ENCODE peak calls at places on chromosomes 7 and 10, in eight cellular contexts. P is esophagus squamous epithelium, U is transverse colon, S is ovary, V is NB4, M is H54, A is A549, Q is uterus. Y is an unnamed sample.

GRCh38 chr10:74177140-74177677 is 26.2 kb downstream of the ADK start:
- DNase-seq in P (no peak), Q (no peak), V (peak; percentile 56), S (no peak), U (peak; percentile 45), A (peak; percentile 27), M (peak; percentile 47), Y (peak; percentile 58)

GRCh38 chr7:84117304-84117703 is 77.3 kb downstream of the SEMA3A start:
- DNase-seq in U (no peak), Q (no peak), S (no peak), V (no peak), P (no peak), M (no peak), A (no peak), Y (no peak)

GRCh38 chr10:31549936-31550335 is 230.9 kb downstream of the ZEB1 start:
- DNase-seq in A (no peak), S (no peak), P (no peak), Q (no peak), U (no peak), M (no peak), V (no peak), Y (no peak)

GRCh38 chr10:92387289-92387940 is 96.4 kb downstream of the MARCHF5 start:
- DNase-seq in U (no peak), Q (no peak), S (no peak), P (no peak), A (peak; percentile 72), V (peak; percentile 83), M (peak; percentile 77), Y (peak; percentile 67)

GRCh38 chr7:47690902-47691558 is 109.1 kb upstream of the TNS3 start:
- DNase-seq in V (no peak), A (no peak), P (no peak), S (no peak), Q (no peak), U (no peak), M (peak; percentile 45), Y (peak; percentile 23)

GRCh38 chr7:50766106-50766505 is 16.6 kb downstream of the GRB10 start:
- DNase-seq in M (no peak), A (no peak), Q (no peak), V (no peak), P (no peak), U (no peak), S (no peak), Y (no peak)

GRCh38 chr7:70542750-70543376 is 589.1 kb upstream of the GALNT17 start:
- DNase-seq in U (peak; percentile 11), S (no peak), Q (no peak), V (no peak), P (no peak), M (no peak), A (no peak), Y (no peak)

GRCh38 chr10:43214071-43214955 is 52.6 kb downstream of the RASGEF1A start:
- DNase-seq in U (no peak), V (no peak), S (no peak), M (peak; percentile 76), P (no peak), A (no peak), Q (no peak), Y (no peak)

GRCh38 chr7:107332488-107333269 is 137.2 kb upstream of the GPR22 start:
- DNase-seq in Q (no peak), U (no peak), V (peak; percentile 54), A (no peak), P (no peak), S (no peak), M (no peak), Y (no peak)

GRCh38 chr7:142714375-142714774 is 34.9 kb upstream of the PRSS1 start:
- DNase-seq in M (no peak), S (no peak), P (no peak), V (peak; percentile 18), U (no peak), Q (no peak), A (no peak), Y (no peak)

DNA sequence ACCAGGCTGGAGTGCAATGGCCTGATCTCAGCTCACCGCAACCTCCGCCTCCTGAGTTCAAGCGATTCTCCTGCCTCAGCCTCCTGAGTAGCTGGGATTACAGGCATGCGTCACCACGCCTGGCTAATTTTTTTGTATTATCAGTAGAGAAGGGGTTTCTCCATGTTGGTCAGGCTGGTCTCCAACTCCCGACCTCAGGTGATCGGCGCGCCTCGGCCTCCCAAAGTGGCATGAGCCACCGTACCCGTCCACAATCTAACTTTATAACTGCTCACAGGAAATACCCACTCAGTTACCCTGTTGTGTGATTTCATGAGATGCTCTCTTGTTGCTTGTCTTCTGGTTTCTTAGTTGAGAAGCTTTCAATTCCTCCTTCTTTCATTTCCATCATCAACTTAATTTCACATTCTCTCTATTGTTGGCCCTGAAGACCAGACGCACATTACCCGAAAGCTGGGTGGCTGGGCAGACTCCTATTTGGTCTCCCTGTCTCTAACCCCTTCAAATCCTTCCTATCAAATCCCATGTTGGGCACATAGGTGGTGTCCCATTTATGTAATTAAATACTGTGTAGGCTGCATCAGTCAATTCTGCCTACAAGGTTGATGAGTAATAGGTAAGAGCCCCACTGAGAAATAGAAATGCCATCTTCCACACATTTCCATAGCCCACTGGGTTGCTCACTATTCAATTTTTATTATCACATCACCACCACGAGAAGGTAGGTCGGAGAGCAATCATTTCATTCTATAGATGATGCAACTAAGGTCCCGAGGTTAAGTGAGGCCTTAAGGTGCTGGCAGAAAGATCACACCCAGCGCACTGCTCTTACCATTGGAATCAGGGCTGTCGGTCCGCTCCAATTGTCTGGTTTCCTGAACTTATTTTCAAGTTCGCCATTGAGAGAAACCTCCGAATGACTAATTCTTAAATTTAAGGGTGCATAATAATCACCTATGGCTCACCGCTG is 978 bp upstream of the GSTO2 start:
- DNase-seq in S (no peak), Q (no peak), P (no peak), M (no peak), V (peak; percentile 46), U (no peak), A (no peak), Y (peak; percentile 19)
- TF ChIP-seq POLR2A in S (no peak), Q (no peak), P (no peak), M (no peak), V (no peak), U (no peak), A (no peak), Y (no peak)

GRCh38 chr7:94087664-94088352 is 83.7 kb upstream of the BET1 start:
- DNase-seq in P (no peak), S (peak; percentile 26), Q (no peak), A (peak; percentile 72), U (peak; percentile 33), M (peak; percentile 40), V (peak; percentile 68), Y (peak; percentile 45)
- TF ChIP-seq POLR2A in P (no peak), S (no peak), Q (no peak), A (no peak), U (no peak), M (no peak), V (no peak), Y (no peak)

DNA sequence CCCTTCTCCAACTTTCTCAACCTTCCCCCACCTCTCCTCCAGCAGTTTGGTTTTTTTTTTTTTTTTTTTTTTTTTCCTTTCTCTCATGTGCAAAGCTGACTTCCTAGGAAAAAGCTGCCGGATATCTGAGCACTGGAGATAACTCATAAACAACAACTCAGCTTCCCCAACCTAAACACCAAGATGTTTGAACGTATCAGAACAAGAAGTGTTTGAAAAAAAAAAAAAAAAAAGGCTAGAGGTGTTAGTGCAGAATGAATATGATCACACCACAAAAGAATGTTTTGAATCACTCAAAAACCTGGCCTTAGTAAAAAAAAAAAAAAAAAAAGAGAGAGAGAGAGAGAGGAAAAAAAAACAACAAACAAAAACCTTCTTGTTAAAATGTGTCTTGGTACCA is 11.2 kb downstream of the GATA3 start:
- DNase-seq in P (no peak), V (no peak), A (no peak), U (no peak), M (no peak), Q (no peak), S (no peak), Y (no peak)
- TF ChIP-seq POLR2A in P (no peak), V (no peak), A (no peak), U (no peak), M (no peak), Q (no peak), S (no peak), Y (no peak)

DNA sequence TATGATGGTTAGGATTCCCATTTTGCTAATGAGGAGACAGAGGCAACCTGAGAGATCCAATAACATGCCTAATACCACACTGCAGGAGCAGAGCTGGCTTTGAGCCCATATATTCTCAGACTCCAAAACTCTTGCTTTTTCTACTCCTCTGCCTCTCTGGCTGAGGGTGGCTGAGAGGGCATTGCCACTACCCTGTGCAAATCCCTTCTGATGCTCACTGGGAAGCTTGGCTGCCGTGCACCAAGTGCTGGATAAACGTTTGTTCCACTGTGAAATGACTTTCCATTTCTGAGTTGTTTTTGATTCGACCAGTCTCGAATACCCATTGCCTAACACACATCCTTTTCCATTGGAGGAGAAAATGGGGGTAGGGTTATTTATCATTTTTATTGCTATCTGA is 123.1 kb upstream of the SORCS3 start:
- DNase-seq in V (no peak), P (no peak), U (no peak), S (no peak), M (no peak), A (no peak), Q (no peak), Y (no peak)
- TF ChIP-seq POLR2A in V (no peak), P (no peak), U (no peak), S (no peak), M (no peak), A (no peak), Q (no peak), Y (no peak)